ENCODE peak calls at places on chromosome 16, in ten cellular contexts. One of them, this sample, is unnamed.

GRCh38 chr16:82835487-82836160 is 208.9 kb downstream of the CDH13 start:
- DNase-seq in heart left ventricle: no peak
- DNase-seq in adipocyte: peak; percentile 5
- DNase-seq in A673: peak; percentile 48
- DNase-seq in A549: no peak
- DNase-seq in adrenal gland: no peak
- DNase-seq in endodermal cell: peak; percentile 65
- DNase-seq in RWPE2: no peak
- DNase-seq in H9: no peak
- DNase-seq in esophagus muscularis mucosa: no peak
- DNase-seq in this sample: peak; percentile 63

GRCh38 chr16:81523387-81524115 is 78.9 kb downstream of the CMIP start:
- DNase-seq in heart left ventricle: no peak
- DNase-seq in adipocyte: peak; percentile 16
- DNase-seq in A673: no peak
- DNase-seq in A549: peak; percentile 65
- DNase-seq in adrenal gland: peak; percentile 94
- DNase-seq in endodermal cell: no peak
- DNase-seq in RWPE2: peak; percentile 98
- DNase-seq in H9: no peak
- DNase-seq in esophagus muscularis mucosa: no peak
- DNase-seq in this sample: peak; percentile 93

GRCh38 chr16:69116911-69117310 is 11.5 kb downstream of the HAS3 start:
- DNase-seq in heart left ventricle: no peak
- DNase-seq in adipocyte: no peak
- DNase-seq in A673: no peak
- DNase-seq in A549: no peak
- DNase-seq in adrenal gland: no peak
- DNase-seq in endodermal cell: no peak
- DNase-seq in RWPE2: peak; percentile 18
- DNase-seq in H9: no peak
- DNase-seq in esophagus muscularis mucosa: no peak
- DNase-seq in this sample: no peak

GRCh38 chr16:19913306-19913717 is 28.7 kb upstream of the GPRC5B start:
- DNase-seq in heart left ventricle: no peak
- DNase-seq in adipocyte: no peak
- DNase-seq in A673: no peak
- DNase-seq in A549: no peak
- DNase-seq in adrenal gland: no peak
- DNase-seq in endodermal cell: no peak
- DNase-seq in RWPE2: no peak
- DNase-seq in H9: peak; percentile 13
- DNase-seq in esophagus muscularis mucosa: no peak
- DNase-seq in this sample: peak; percentile 24

GRCh38 chr16:397736-398332 is 835 bp downstream of the NME4 start:
- DNase-seq in heart left ventricle: no peak
- DNase-seq in adipocyte: peak; percentile 82
- DNase-seq in A673: peak; percentile 83
- DNase-seq in A549: peak; percentile 86
- DNase-seq in adrenal gland: peak; percentile 91
- DNase-seq in endodermal cell: peak; percentile 95
- DNase-seq in RWPE2: no peak
- DNase-seq in H9: peak; percentile 92
- DNase-seq in esophagus muscularis mucosa: no peak
- DNase-seq in this sample: peak; percentile 92

GRCh38 chr16:70736454-70737376 is 50.9 kb upstream of the MTSS2 start:
- DNase-seq in heart left ventricle: no peak
- DNase-seq in adipocyte: peak; percentile 17
- DNase-seq in A673: no peak
- DNase-seq in A549: no peak
- DNase-seq in adrenal gland: no peak
- DNase-seq in endodermal cell: peak; percentile 66
- DNase-seq in RWPE2: no peak
- DNase-seq in H9: no peak
- DNase-seq in esophagus muscularis mucosa: no peak
- DNase-seq in this sample: peak; percentile 38

GRCh38 chr16:5386989-5387388 is 289.4 kb upstream of the EEF2KMT start:
- DNase-seq in heart left ventricle: no peak
- DNase-seq in adipocyte: no peak
- DNase-seq in A673: no peak
- DNase-seq in A549: no peak
- DNase-seq in adrenal gland: no peak
- DNase-seq in endodermal cell: no peak
- DNase-seq in RWPE2: no peak
- DNase-seq in H9: no peak
- DNase-seq in esophagus muscularis mucosa: no peak
- DNase-seq in this sample: no peak

GRCh38 chr16:88309905-88310259 is 72.9 kb upstream of the ZNF469 start:
- DNase-seq in heart left ventricle: peak; percentile 37
- DNase-seq in adipocyte: no peak
- DNase-seq in A673: no peak
- DNase-seq in A549: no peak
- DNase-seq in adrenal gland: no peak
- DNase-seq in endodermal cell: no peak
- DNase-seq in RWPE2: no peak
- DNase-seq in H9: no peak
- DNase-seq in esophagus muscularis mucosa: no peak
- DNase-seq in this sample: no peak

GRCh38 chr16:13138528-13138927 is 237.1 kb downstream of the SHISA9 start:
- DNase-seq in heart left ventricle: no peak
- DNase-seq in adipocyte: no peak
- DNase-seq in A673: no peak
- DNase-seq in A549: no peak
- DNase-seq in adrenal gland: no peak
- DNase-seq in endodermal cell: no peak
- DNase-seq in RWPE2: no peak
- DNase-seq in H9: no peak
- DNase-seq in esophagus muscularis mucosa: no peak
- DNase-seq in this sample: no peak

GRCh38 chr16:79154081-79154480 is 446.5 kb downstream of the MAF start:
- DNase-seq in heart left ventricle: no peak
- DNase-seq in adipocyte: no peak
- DNase-seq in A673: no peak
- DNase-seq in A549: no peak
- DNase-seq in adrenal gland: no peak
- DNase-seq in endodermal cell: no peak
- DNase-seq in RWPE2: no peak
- DNase-seq in H9: no peak
- DNase-seq in esophagus muscularis mucosa: no peak
- DNase-seq in this sample: no peak

GRCh38 chr16:82738699-82739098 is 111.9 kb downstream of the CDH13 start:
- DNase-seq in heart left ventricle: no peak
- DNase-seq in adipocyte: no peak
- DNase-seq in A673: peak; percentile 7
- DNase-seq in A549: no peak
- DNase-seq in adrenal gland: no peak
- DNase-seq in endodermal cell: peak; percentile 53
- DNase-seq in RWPE2: no peak
- DNase-seq in H9: no peak
- DNase-seq in esophagus muscularis mucosa: no peak
- DNase-seq in this sample: peak; percentile 36

DNA sequence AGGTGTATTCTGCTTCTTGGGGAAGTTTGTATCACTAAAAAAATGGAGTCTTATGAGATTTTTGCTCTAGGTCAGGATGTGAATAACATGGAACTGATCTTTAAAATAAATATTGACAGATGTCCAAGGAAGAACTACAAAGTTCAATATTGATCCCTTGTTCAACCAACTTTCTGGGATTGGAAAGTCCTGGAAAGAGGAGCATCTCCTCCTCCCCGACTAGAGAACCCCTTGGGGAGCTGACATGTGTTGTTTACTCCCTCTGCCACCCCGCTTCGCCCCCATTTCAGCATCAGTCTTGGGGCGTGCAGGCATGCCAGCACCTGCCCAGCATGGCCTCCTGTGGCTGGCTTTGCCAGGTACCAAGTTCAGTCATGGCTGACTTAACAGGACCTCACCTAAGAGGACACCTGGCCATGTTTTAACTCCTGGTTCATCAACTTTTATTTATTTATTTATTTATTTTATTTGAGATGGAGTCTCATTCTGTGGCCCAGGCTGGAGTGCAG is 33.8 kb downstream of the PMFBP1 start:
- DNase-seq in heart left ventricle: no peak
- DNase-seq in adipocyte: no peak
- DNase-seq in A673: no peak
- DNase-seq in A549: no peak
- DNase-seq in adrenal gland: no peak
- DNase-seq in endodermal cell: no peak
- DNase-seq in RWPE2: no peak
- DNase-seq in H9: no peak
- DNase-seq in esophagus muscularis mucosa: no peak
- DNase-seq in this sample: no peak
- H3K4me1 ChIP-seq in heart left ventricle: no peaks in the 10 kb centered on the region
- H3K4me1 ChIP-seq in adipocyte: no peaks in the 10 kb centered on the region
- H3K4me1 ChIP-seq in A673: no peaks in the 10 kb centered on the region
- H3K4me1 ChIP-seq in A549: no peaks in the 10 kb centered on the region
- H3K4me1 ChIP-seq in adrenal gland: no peaks in the 10 kb centered on the region
- H3K4me1 ChIP-seq in endodermal cell: no peaks in the 10 kb centered on the region
- H3K4me1 ChIP-seq in RWPE2: no peaks in the 10 kb centered on the region
- H3K4me1 ChIP-seq in H9: no peaks in the 10 kb centered on the region
- H3K4me1 ChIP-seq in esophagus muscularis mucosa: no peaks in the 10 kb centered on the region
- H3K4me1 ChIP-seq in this sample: no peaks in the 10 kb centered on the region

DNA sequence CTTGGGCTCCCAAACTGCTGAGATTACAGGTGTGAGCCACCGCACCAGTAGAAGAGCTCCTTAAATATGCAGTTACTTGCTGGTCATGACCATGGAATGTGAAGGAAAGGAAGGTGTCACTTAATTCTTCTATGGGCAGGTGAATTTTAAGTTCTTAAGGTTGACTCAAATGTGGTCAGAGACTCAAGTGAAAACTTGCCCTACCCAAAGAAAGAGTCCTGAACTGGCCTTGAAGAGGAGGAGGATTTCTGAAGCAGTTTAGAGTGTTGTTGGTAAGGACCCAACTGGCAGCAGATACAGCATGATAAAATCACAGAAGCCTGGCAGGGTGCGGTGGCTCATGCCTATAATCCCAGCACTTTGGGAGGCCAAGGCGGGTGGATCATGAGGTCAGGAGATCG is 29.4 kb downstream of the CHD9 start:
- DNase-seq in heart left ventricle: no peak
- DNase-seq in adipocyte: no peak
- DNase-seq in A673: no peak
- DNase-seq in A549: no peak
- DNase-seq in adrenal gland: no peak
- DNase-seq in endodermal cell: no peak
- DNase-seq in RWPE2: no peak
- DNase-seq in H9: no peak
- DNase-seq in esophagus muscularis mucosa: no peak
- DNase-seq in this sample: no peak
- H3K4me1 ChIP-seq in heart left ventricle: peaks cover 64% of the 10 kb centered on the region
- H3K4me1 ChIP-seq in adipocyte: peaks cover 70% of the 10 kb centered on the region
- H3K4me1 ChIP-seq in A673: peaks cover 80% of the 10 kb centered on the region
- H3K4me1 ChIP-seq in A549: peaks cover 63% of the 10 kb centered on the region
- H3K4me1 ChIP-seq in adrenal gland: peaks cover 82% of the 10 kb centered on the region
- H3K4me1 ChIP-seq in endodermal cell: peaks cover 7% of the 10 kb centered on the region
- H3K4me1 ChIP-seq in RWPE2: peaks cover 66% of the 10 kb centered on the region
- H3K4me1 ChIP-seq in H9: peaks cover 19% of the 10 kb centered on the region
- H3K4me1 ChIP-seq in esophagus muscularis mucosa: peaks cover 68% of the 10 kb centered on the region
- H3K4me1 ChIP-seq in this sample: peaks cover 68% of the 10 kb centered on the region

DNA sequence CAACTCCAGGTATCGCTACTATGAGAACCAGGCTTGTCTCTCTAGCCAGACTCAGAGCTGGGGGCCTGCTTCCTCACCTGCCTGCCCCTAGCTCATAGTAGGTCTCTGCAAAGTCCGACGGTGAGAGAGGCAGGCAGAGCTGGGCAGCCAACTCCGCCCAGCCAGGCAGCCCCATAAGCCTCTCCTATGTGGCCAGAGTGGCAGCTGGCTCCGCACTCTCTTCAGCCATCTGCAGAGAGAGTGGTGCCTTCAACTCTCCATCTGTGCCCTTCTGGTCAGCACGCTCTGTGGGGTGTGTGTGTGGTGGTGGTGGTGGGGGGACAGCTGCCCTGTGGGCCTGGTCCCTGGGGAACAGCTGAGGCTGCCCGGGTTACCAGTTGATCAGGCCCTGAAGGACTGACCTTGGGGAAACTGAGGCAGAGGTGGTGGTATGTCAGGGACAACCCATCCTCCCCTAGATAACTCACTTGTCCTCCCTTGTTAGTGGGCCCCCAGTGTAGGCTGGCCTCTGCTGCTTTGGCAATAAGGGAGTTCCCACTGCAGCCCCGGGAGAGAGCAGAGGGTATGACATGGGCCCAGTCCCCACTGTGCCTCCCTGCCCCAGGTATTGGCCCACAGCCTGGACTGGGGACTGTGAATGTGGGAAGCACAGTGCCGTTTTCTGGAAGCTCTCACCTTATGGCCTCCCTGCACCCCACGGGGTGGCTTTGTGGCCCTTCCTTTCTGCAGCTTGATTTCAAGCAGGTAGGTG is 1.8 kb upstream of the ADGRG1 start:
- DNase-seq in heart left ventricle: no peak
- DNase-seq in adipocyte: no peak
- DNase-seq in A673: no peak
- DNase-seq in A549: no peak
- DNase-seq in adrenal gland: no peak
- DNase-seq in endodermal cell: no peak
- DNase-seq in RWPE2: no peak
- DNase-seq in H9: no peak
- DNase-seq in esophagus muscularis mucosa: no peak
- DNase-seq in this sample: no peak
- H3K4me1 ChIP-seq in heart left ventricle: peaks cover 16% of the 10 kb centered on the region
- H3K4me1 ChIP-seq in adipocyte: peaks cover 31% of the 10 kb centered on the region
- H3K4me1 ChIP-seq in A673: peaks cover 8% of the 10 kb centered on the region
- H3K4me1 ChIP-seq in A549: peaks cover 94% of the 10 kb centered on the region
- H3K4me1 ChIP-seq in adrenal gland: peaks cover 43% of the 10 kb centered on the region
- H3K4me1 ChIP-seq in endodermal cell: peaks cover 2% of the 10 kb centered on the region
- H3K4me1 ChIP-seq in RWPE2: peaks cover 50% of the 10 kb centered on the region
- H3K4me1 ChIP-seq in H9: no peaks in the 10 kb centered on the region
- H3K4me1 ChIP-seq in esophagus muscularis mucosa: peaks cover 46% of the 10 kb centered on the region
- H3K4me1 ChIP-seq in this sample: peaks cover 19% of the 10 kb centered on the region

GRCh38 chr16:56914896-56915295 is 17.0 kb upstream of the HERPUD1 start:
- DNase-seq in heart left ventricle: no peak
- DNase-seq in adipocyte: no peak
- DNase-seq in A673: no peak
- DNase-seq in A549: no peak
- DNase-seq in adrenal gland: no peak
- DNase-seq in endodermal cell: no peak
- DNase-seq in RWPE2: no peak
- DNase-seq in H9: no peak
- DNase-seq in esophagus muscularis mucosa: no peak
- DNase-seq in this sample: no peak

GRCh38 chr16:56910654-56911539 is 21.0 kb upstream of the HERPUD1 start:
- DNase-seq in heart left ventricle: no peak
- DNase-seq in adipocyte: peak; percentile 73
- DNase-seq in A673: peak; percentile 24
- DNase-seq in A549: no peak
- DNase-seq in adrenal gland: no peak
- DNase-seq in endodermal cell: no peak
- DNase-seq in RWPE2: no peak
- DNase-seq in H9: no peak
- DNase-seq in esophagus muscularis mucosa: no peak
- DNase-seq in this sample: peak; percentile 88

GRCh38 chr16:56911771-56912541 is 20.0 kb upstream of the HERPUD1 start:
- DNase-seq in heart left ventricle: no peak
- DNase-seq in adipocyte: peak; percentile 37
- DNase-seq in A673: no peak
- DNase-seq in A549: no peak
- DNase-seq in adrenal gland: peak; percentile 56
- DNase-seq in endodermal cell: no peak
- DNase-seq in RWPE2: no peak
- DNase-seq in H9: no peak
- DNase-seq in esophagus muscularis mucosa: no peak
- DNase-seq in this sample: peak; percentile 35

GRCh38 chr16:56915311-56916105 is 16.4 kb upstream of the HERPUD1 start:
- DNase-seq in heart left ventricle: no peak
- DNase-seq in adipocyte: no peak
- DNase-seq in A673: no peak
- DNase-seq in A549: no peak
- DNase-seq in adrenal gland: no peak
- DNase-seq in endodermal cell: no peak
- DNase-seq in RWPE2: no peak
- DNase-seq in H9: no peak
- DNase-seq in esophagus muscularis mucosa: no peak
- DNase-seq in this sample: no peak

GRCh38 chr16:56912746-56913703 is 18.9 kb upstream of the HERPUD1 start:
- DNase-seq in heart left ventricle: no peak
- DNase-seq in adipocyte: peak; percentile 63
- DNase-seq in A673: no peak
- DNase-seq in A549: no peak
- DNase-seq in adrenal gland: no peak
- DNase-seq in endodermal cell: no peak
- DNase-seq in RWPE2: no peak
- DNase-seq in H9: no peak
- DNase-seq in esophagus muscularis mucosa: no peak
- DNase-seq in this sample: peak; percentile 87
- H3K4me1 ChIP-seq in heart left ventricle: peaks cover 68% of the 10 kb centered on the region
- H3K4me1 ChIP-seq in adipocyte: peaks cover 36% of the 10 kb centered on the region
- H3K4me1 ChIP-seq in A673: no peaks in the 10 kb centered on the region
- H3K4me1 ChIP-seq in A549: no peaks in the 10 kb centered on the region
- H3K4me1 ChIP-seq in adrenal gland: peaks cover 59% of the 10 kb centered on the region
- H3K4me1 ChIP-seq in endodermal cell: no peaks in the 10 kb centered on the region
- H3K4me1 ChIP-seq in RWPE2: peaks cover 38% of the 10 kb centered on the region
- H3K4me1 ChIP-seq in H9: peaks cover 5% of the 10 kb centered on the region
- H3K4me1 ChIP-seq in esophagus muscularis mucosa: peaks cover 14% of the 10 kb centered on the region
- H3K4me1 ChIP-seq in this sample: peaks cover 44% of the 10 kb centered on the region